ENCODE peak calls at places on chromosomes 6 and 20, in six cellular contexts. B is cardiac muscle cell, C is heart left ventricle, L is lung, N is PC-3, T is stomach. D is an unnamed sample.

GRCh38 chr6:170080169-170080827 is 210.6 kb downstream of the DLL1 start:
- DNase-seq in B (no peak), C (no peak), L (no peak), N (no peak), T (peak; percentile 18), D (no peak)

GRCh38 chr20:63472159-63472811 is at the start of gene KCNQ2:
- DNase-seq in B (no peak), C (no peak), L (no peak), N (no peak), T (no peak), D (no peak)

GRCh38 chr20:58637466-58638198 is 13.5 kb upstream of the STX16 start:
- DNase-seq in B (no peak), C (no peak), L (no peak), N (no peak), T (no peak), D (no peak)

GRCh38 chr20:19077370-19078220 is 134.8 kb upstream of the SLC24A3 start:
- DNase-seq in B (no peak), C (no peak), L (no peak), N (no peak), T (no peak), D (no peak)

GRCh38 chr6:13979284-13980171 is 54.8 kb downstream of the RNF182 start:
- DNase-seq in B (no peak), C (no peak), L (no peak), N (no peak), T (no peak), D (no peak)

GRCh38 chr6:31541658-31542521 is at the start of gene DDX39B:
- DNase-seq in B (peak; percentile 98), C (peak; percentile 97), L (peak; percentile 96), N (peak; percentile 97), T (peak; percentile 97), D (peak; percentile 98)

GRCh38 chr20:61514805-61515505 is 262.9 kb downstream of the CDH4 start:
- DNase-seq in B (no peak), C (no peak), L (no peak), N (no peak), T (no peak), D (no peak)

GRCh38 chr6:115310156-115310555 is 750.5 kb downstream of the FRK start:
- DNase-seq in B (no peak), C (no peak), L (no peak), N (no peak), T (no peak), D (no peak)

GRCh38 chr20:41650221-41650948 is 32.2 kb upstream of the CHD6 start:
- DNase-seq in B (no peak), C (no peak), L (no peak), N (peak; percentile 91), T (peak; percentile 69), D (peak; percentile 44)

GRCh38 chr6:33314943-33315752 is 1.3 kb upstream of the TAPBP start:
- DNase-seq in B (peak; percentile 20), C (peak; percentile 63), L (no peak), N (peak; percentile 40), T (peak; percentile 65), D (no peak)

GRCh38 chr6:21115111-21115510 is 478.4 kb upstream of the SOX4 start:
- DNase-seq in B (peak; percentile 83), C (no peak), L (no peak), N (no peak), T (no peak), D (peak; percentile 17)

GRCh38 chr6:152635949-152636674 is 1.1 kb downstream of the SYNE1 start:
- DNase-seq in B (peak; percentile 53), C (peak; percentile 66), L (no peak), N (no peak), T (no peak), D (peak; percentile 3)

GRCh38 chr20:44028868-44029847 is 114.5 kb downstream of the TOX2 start:
- DNase-seq in B (no peak), C (no peak), L (no peak), N (no peak), T (no peak), D (no peak)

GRCh38 chr6:14713008-14713452 is 532.8 kb upstream of the JARID2 start:
- DNase-seq in B (peak; percentile 87), C (peak; percentile 69), L (no peak), N (peak; percentile 81), T (no peak), D (peak; percentile 51)

DNA sequence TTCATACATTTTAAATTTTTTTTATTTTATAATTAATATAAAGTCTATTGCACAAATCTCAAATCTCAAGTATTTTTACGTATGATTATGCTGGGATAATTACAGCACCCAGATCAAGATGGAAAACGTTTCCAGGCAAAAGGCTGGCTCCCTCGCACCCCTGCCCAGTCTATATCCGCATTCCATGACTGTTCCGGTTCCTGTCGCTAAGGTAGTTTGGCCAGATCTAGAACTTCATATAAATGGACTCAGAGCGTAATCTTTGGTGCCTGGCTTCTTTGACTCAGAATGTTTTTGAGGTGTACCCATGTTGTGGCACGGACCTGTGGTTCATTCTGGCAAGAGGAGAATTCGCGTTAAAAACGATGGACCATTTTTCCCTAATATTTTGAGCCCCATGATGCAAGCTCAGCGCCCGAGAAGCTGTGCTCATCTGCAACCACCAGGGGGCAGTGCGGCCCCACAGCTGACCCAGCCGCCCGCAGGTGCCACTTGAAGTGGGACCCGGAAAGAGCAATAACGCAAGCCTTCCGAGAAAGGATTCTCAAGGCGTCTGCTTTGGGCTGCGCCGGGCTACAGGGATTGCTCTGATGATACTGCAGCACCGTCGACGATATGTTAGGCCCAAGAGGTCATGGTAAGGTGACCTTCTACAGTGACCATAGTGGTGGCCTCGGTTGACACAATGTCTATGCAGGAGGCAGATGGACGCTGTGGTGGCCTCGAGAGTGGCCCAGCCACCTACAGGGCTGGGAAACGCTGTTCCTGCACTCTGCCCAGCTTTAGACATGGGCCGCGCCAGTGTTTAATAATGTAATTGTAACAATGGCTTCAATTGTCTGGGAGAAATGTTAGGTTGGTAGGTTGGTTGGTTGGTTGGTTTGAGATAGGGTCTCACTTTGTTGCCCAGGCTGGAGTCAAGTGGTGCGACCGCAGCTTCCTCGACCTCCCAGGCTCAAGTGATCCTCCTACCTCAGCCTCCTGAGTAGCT is 160.1 kb downstream of the ZMYND8 start:
- DNase-seq in B (peak; percentile 78), C (peak; percentile 73), L (peak; percentile 78), N (peak; percentile 88), T (peak; percentile 81), D (peak; percentile 65)
- TF ChIP-seq CTCF in B (peak; percentile 98), C (peak; percentile 95), L (peak; percentile 53), N (peak; percentile 99), T (peak; percentile 90), D (peak; percentile 84)

DNA sequence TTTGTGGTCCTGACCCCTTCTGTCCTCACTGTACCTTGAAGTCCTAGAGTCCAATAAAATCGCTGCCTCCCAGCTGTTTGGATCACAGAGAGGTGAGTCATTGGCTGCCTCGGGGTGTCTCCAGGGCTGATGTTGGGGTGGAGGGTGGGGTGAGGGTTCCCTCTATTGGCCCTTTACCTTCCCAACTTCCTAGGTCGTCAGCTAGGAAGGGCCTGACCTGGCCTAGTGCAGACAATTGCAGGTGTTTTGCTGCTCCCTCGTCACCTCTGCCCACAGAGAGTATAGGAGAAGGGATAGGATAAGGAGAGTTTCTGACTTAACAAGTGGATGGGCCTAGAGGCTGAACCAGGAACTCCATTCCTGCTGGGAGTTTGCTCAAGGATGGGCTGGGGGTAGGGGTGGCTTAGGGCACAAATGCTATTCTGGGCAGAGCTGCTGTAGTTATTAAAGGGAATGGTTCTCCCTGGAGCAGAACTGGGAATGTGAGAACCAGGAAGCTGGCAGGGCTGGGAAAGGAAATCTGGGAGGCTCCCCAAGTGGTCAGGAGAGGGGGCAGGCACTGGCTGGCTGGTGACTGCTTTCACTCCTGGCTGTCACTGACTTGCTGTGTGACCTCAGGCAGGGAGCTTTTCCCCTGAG is 1.4 kb downstream of the TP53INP2 start:
- DNase-seq in B (peak; percentile 16), C (peak; percentile 71), L (peak; percentile 35), N (peak; percentile 56), T (peak; percentile 59), D (peak; percentile 40)
- TF ChIP-seq CTCF in B (no peak), C (no peak), L (no peak), N (peak; percentile 9), T (no peak), D (peak; percentile 32)

DNA sequence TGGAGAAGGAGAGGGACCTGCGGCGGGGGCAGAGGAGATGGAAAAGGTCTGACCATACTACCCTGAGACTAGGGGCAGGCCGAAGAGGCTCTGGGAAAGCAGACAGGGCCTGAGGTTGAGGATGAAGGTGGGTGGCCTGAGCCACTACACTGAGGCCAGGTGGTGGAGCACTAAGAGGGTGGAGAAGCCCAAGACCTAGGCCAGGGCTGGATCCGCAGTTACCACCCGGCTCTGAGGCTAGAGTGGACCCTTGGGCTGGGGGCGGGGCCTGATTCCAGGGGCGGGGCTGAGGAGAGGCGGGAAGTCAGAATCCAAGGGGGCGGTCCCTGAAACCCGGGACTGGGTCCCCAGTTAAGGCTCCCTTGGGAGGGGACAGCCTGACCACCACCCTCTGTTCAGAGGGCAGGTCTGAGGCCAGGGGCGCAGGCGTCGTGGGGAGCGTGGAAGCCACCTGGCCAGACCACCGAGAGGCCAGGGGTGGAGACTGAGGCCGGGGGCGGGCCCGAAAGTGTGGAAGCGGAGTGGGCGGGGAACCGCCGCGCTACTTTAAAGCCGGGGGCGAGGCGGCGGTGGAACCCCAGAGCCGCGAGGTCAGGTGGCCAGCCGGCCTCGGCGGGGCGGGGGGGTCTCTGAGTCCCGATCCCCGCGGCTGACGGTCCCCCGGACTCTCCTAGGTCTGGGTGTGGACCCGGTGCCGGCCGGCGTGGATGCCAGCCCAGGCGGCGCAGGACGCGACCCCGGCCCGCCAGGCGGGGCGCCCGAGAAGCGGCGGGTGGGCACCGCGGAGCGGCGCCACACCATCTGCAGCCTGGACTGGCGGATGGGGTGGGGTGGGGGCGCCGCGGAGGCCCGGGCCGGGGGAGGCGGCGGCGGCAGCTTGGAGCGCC is 8.3 kb downstream of the CCM2L start:
- DNase-seq in B (no peak), C (peak; percentile 58), L (peak; percentile 69), N (peak; percentile 53), T (peak; percentile 75), D (peak; percentile 85)
- TF ChIP-seq CTCF in B (no peak), C (no peak), L (no peak), N (no peak), T (no peak), D (no peak)

DNA sequence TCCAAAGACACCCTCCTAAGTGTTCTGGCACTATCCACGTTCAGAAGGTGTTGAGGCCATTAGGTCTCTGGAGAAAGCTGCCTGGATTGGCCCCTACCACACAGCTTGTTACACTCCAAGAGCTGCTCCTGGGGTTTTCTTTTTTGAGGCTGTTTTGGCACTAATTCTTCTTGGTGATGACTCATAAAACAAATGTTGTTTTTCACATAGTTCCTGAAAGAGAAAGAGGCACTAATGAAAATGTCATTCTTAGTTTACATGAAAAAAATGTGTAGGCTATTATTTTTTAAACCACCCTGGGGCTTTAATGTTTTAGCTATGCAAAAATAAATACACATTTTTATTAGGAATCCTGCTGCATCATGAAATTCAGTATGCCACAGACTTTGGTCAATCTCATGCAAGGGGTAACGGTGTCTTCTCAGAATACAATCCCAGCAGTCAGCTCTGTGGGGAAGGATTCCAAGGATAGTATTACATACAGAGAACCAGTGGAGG is 38.1 kb downstream of the TBPL1 start:
- DNase-seq in B (peak; percentile 71), C (no peak), L (no peak), N (peak; percentile 83), T (no peak), D (no peak)
- TF ChIP-seq CTCF in B (no peak), C (no peak), L (no peak), N (no peak), T (no peak), D (no peak)

GRCh38 chr6:138988469-138988834 is 399 bp upstream of the REPS1 start:
- DNase-seq in B (no peak), C (no peak), L (no peak), N (no peak), T (no peak), D (no peak)
- TF ChIP-seq CTCF in B (no peak), C (no peak), L (no peak), N (no peak), T (no peak), D (no peak)

D was measured in body of pancreas.